ENCODE peak calls at places on chromosome 7, in six cellular contexts. W is NCI-H1092; J is left kidney; S is EL; G is OCI-M1; B is naive thymus-derived CD4-positive, alpha-beta T cell. X is an unnamed sample.

GRCh38 chr7:88233828-88234227 is 14.0 kb upstream of the SRI start:
- DNase-seq in W (no peak), J (no peak), S (no peak), G (peak; percentile 61), B (no peak), X (no peak)

GRCh38 chr7:138338361-138338760 is 121.7 kb upstream of the TRIM24 start:
- DNase-seq in W (peak; percentile 59), J (peak; percentile 36), S (peak; percentile 19), G (no peak), B (no peak), X (peak; percentile 77)

GRCh38 chr7:47297120-47297519 is 284.8 kb downstream of the TNS3 start:
- DNase-seq in W (no peak), J (no peak), S (no peak), G (no peak), B (no peak), X (no peak)

GRCh38 chr7:73520673-73521635 is 1.1 kb downstream of the BAZ1B start:
- DNase-seq in W (no peak), J (peak; percentile 54), S (peak; percentile 26), G (peak; percentile 65), B (no peak), X (peak; percentile 28)

GRCh38 chr7:98352621-98353020 is 48.3 kb downstream of the BAIAP2L1 start:
- DNase-seq in W (no peak), J (no peak), S (peak; percentile 73), G (no peak), B (no peak), X (peak; percentile 26)

GRCh38 chr7:116231543-116232401 is 21.4 kb downstream of the TES start:
- DNase-seq in W (no peak), J (peak; percentile 35), S (peak; percentile 27), G (peak; percentile 46), B (no peak), X (peak; percentile 59)

GRCh38 chr7:155145477-155146255 is 75.5 kb downstream of the HTR5A start:
- DNase-seq in W (no peak), J (no peak), S (no peak), G (no peak), B (no peak), X (no peak)

GRCh38 chr7:51102828-51103227 is 213.8 kb downstream of the COBL start:
- DNase-seq in W (no peak), J (no peak), S (peak; percentile 58), G (no peak), B (no peak), X (peak; percentile 56)

GRCh38 chr7:76009672-76010600 is 15.5 kb upstream of the TMEM120A start:
- DNase-seq in W (no peak), J (no peak), S (no peak), G (no peak), B (no peak), X (no peak)

X was measured in astrocyte of the hippocampus.